ENCODE peak calls at places on chromosomes 12 and 14, in eight cellular contexts. One of them, this sample, is unnamed.
A peak's percentile ranks its signal among the peaks of the same experiment; 100 is the strongest.

GRCh38 chr14:58572092-58572853 is 65.5 kb upstream of the DACT1 start:
- DNase-seq in glutamatergic neuron: no peak
- DNase-seq in AG10803: peak; percentile 50
- DNase-seq in adrenal gland: no peak
- DNase-seq in progenitor cell of endocrine pancreas: no peak
- DNase-seq in A549: peak; percentile 13
- DNase-seq in cardiac muscle cell: peak; percentile 35
- DNase-seq in choroid plexus epithelial cell: peak; percentile 74
- DNase-seq in this sample: no peak

GRCh38 chr14:50527970-50528369 is 4.4 kb downstream of the MAP4K5 start:
- DNase-seq in glutamatergic neuron: no peak
- DNase-seq in AG10803: peak; percentile 31
- DNase-seq in adrenal gland: no peak
- DNase-seq in progenitor cell of endocrine pancreas: no peak
- DNase-seq in A549: no peak
- DNase-seq in cardiac muscle cell: no peak
- DNase-seq in choroid plexus epithelial cell: peak; percentile 43
- DNase-seq in this sample: no peak

GRCh38 chr12:11657511-11657910 is 8.0 kb downstream of the ETV6 start:
- DNase-seq in glutamatergic neuron: no peak
- DNase-seq in AG10803: no peak
- DNase-seq in adrenal gland: no peak
- DNase-seq in progenitor cell of endocrine pancreas: no peak
- DNase-seq in A549: no peak
- DNase-seq in cardiac muscle cell: no peak
- DNase-seq in choroid plexus epithelial cell: no peak
- DNase-seq in this sample: no peak

GRCh38 chr12:79441534-79441933 is 249.2 kb downstream of the PAWR start:
- DNase-seq in glutamatergic neuron: no peak
- DNase-seq in AG10803: no peak
- DNase-seq in adrenal gland: no peak
- DNase-seq in progenitor cell of endocrine pancreas: no peak
- DNase-seq in A549: no peak
- DNase-seq in cardiac muscle cell: no peak
- DNase-seq in choroid plexus epithelial cell: peak; percentile 56
- DNase-seq in this sample: no peak

GRCh38 chr14:76958020-76958965 is 70.2 kb downstream of the IRF2BPL start:
- DNase-seq in glutamatergic neuron: no peak
- DNase-seq in AG10803: no peak
- DNase-seq in adrenal gland: no peak
- DNase-seq in progenitor cell of endocrine pancreas: no peak
- DNase-seq in A549: no peak
- DNase-seq in cardiac muscle cell: no peak
- DNase-seq in choroid plexus epithelial cell: no peak
- DNase-seq in this sample: no peak

GRCh38 chr12:123037791-123038190 is 57.3 kb downstream of the ARL6IP4 start:
- DNase-seq in glutamatergic neuron: no peak
- DNase-seq in AG10803: no peak
- DNase-seq in adrenal gland: no peak
- DNase-seq in progenitor cell of endocrine pancreas: no peak
- DNase-seq in A549: no peak
- DNase-seq in cardiac muscle cell: no peak
- DNase-seq in choroid plexus epithelial cell: no peak
- DNase-seq in this sample: no peak

GRCh38 chr14:62800577-62800976 is 244.7 kb downstream of the KCNH5 start:
- DNase-seq in glutamatergic neuron: no peak
- DNase-seq in AG10803: no peak
- DNase-seq in adrenal gland: no peak
- DNase-seq in progenitor cell of endocrine pancreas: no peak
- DNase-seq in A549: peak; percentile 7
- DNase-seq in cardiac muscle cell: no peak
- DNase-seq in choroid plexus epithelial cell: no peak
- DNase-seq in this sample: no peak

GRCh38 chr12:132317233-132317938 is 12.0 kb downstream of the GALNT9 start:
- DNase-seq in glutamatergic neuron: peak; percentile 2
- DNase-seq in AG10803: no peak
- DNase-seq in adrenal gland: no peak
- DNase-seq in progenitor cell of endocrine pancreas: no peak
- DNase-seq in A549: no peak
- DNase-seq in cardiac muscle cell: no peak
- DNase-seq in choroid plexus epithelial cell: no peak
- DNase-seq in this sample: no peak

GRCh38 chr14:20754308-20754707 is 8.6 kb downstream of the EDDM3A start:
- DNase-seq in glutamatergic neuron: no peak
- DNase-seq in AG10803: no peak
- DNase-seq in adrenal gland: no peak
- DNase-seq in progenitor cell of endocrine pancreas: no peak
- DNase-seq in A549: no peak
- DNase-seq in cardiac muscle cell: no peak
- DNase-seq in choroid plexus epithelial cell: no peak
- DNase-seq in this sample: no peak

GRCh38 chr14:38553586-38553985 is 297.7 kb upstream of the CLEC14A start:
- DNase-seq in glutamatergic neuron: no peak
- DNase-seq in AG10803: peak; percentile 88
- DNase-seq in adrenal gland: no peak
- DNase-seq in progenitor cell of endocrine pancreas: no peak
- DNase-seq in A549: no peak
- DNase-seq in cardiac muscle cell: peak; percentile 35
- DNase-seq in choroid plexus epithelial cell: peak; percentile 44
- DNase-seq in this sample: no peak

GRCh38 chr14:88233915-88234314 is 89.2 kb downstream of the KCNK10 start:
- DNase-seq in glutamatergic neuron: no peak
- DNase-seq in AG10803: no peak
- DNase-seq in adrenal gland: peak; percentile 26
- DNase-seq in progenitor cell of endocrine pancreas: no peak
- DNase-seq in A549: peak; percentile 48
- DNase-seq in cardiac muscle cell: peak; percentile 28
- DNase-seq in choroid plexus epithelial cell: peak; percentile 0
- DNase-seq in this sample: no peak

GRCh38 chr12:12636641-12637040 is 25.0 kb downstream of the CREBL2 start:
- DNase-seq in glutamatergic neuron: no peak
- DNase-seq in AG10803: no peak
- DNase-seq in adrenal gland: no peak
- DNase-seq in progenitor cell of endocrine pancreas: no peak
- DNase-seq in A549: no peak
- DNase-seq in cardiac muscle cell: no peak
- DNase-seq in choroid plexus epithelial cell: no peak
- DNase-seq in this sample: no peak

GRCh38 chr14:24271134-24271833 is at the start of gene RABGGTA:
- DNase-seq in glutamatergic neuron: peak; percentile 90
- DNase-seq in AG10803: peak; percentile 86
- DNase-seq in adrenal gland: peak; percentile 86
- DNase-seq in progenitor cell of endocrine pancreas: peak; percentile 85
- DNase-seq in A549: peak; percentile 93
- DNase-seq in cardiac muscle cell: peak; percentile 92
- DNase-seq in choroid plexus epithelial cell: peak; percentile 90
- DNase-seq in this sample: peak; percentile 95

GRCh38 chr12:7638064-7638763 is 27.5 kb downstream of the APOBEC1 start:
- DNase-seq in glutamatergic neuron: no peak
- DNase-seq in AG10803: no peak
- DNase-seq in adrenal gland: peak; percentile 7
- DNase-seq in progenitor cell of endocrine pancreas: no peak
- DNase-seq in A549: no peak
- DNase-seq in cardiac muscle cell: no peak
- DNase-seq in choroid plexus epithelial cell: peak; percentile 6
- DNase-seq in this sample: no peak

GRCh38 chr14:96793547-96793946 is 3.6 kb upstream of the VRK1 start:
- DNase-seq in glutamatergic neuron: no peak
- DNase-seq in AG10803: no peak
- DNase-seq in adrenal gland: no peak
- DNase-seq in progenitor cell of endocrine pancreas: no peak
- DNase-seq in A549: no peak
- DNase-seq in cardiac muscle cell: no peak
- DNase-seq in choroid plexus epithelial cell: no peak
- DNase-seq in this sample: no peak

GRCh38 chr14:86794689-86795088 is 1198.3 kb downstream of the GALC start:
- DNase-seq in glutamatergic neuron: no peak
- DNase-seq in AG10803: no peak
- DNase-seq in adrenal gland: no peak
- DNase-seq in progenitor cell of endocrine pancreas: no peak
- DNase-seq in A549: no peak
- DNase-seq in cardiac muscle cell: no peak
- DNase-seq in choroid plexus epithelial cell: no peak
- DNase-seq in this sample: no peak

GRCh38 chr12:12019881-12020280 is 50.9 kb upstream of the BCL2L14 start:
- DNase-seq in glutamatergic neuron: no peak
- DNase-seq in AG10803: no peak
- DNase-seq in adrenal gland: no peak
- DNase-seq in progenitor cell of endocrine pancreas: no peak
- DNase-seq in A549: no peak
- DNase-seq in cardiac muscle cell: no peak
- DNase-seq in choroid plexus epithelial cell: no peak
- DNase-seq in this sample: peak; percentile 25

GRCh38 chr12:913919-914718 is 35.4 kb downstream of the RAD52 start:
- DNase-seq in glutamatergic neuron: no peak
- DNase-seq in AG10803: peak; percentile 53
- DNase-seq in adrenal gland: no peak
- DNase-seq in progenitor cell of endocrine pancreas: no peak
- DNase-seq in A549: no peak
- DNase-seq in cardiac muscle cell: peak; percentile 18
- DNase-seq in choroid plexus epithelial cell: peak; percentile 77
- DNase-seq in this sample: no peak

GRCh38 chr12:109910969-109911348 is 10.9 kb downstream of the TCHP start:
- DNase-seq in glutamatergic neuron: peak; percentile 75
- DNase-seq in AG10803: peak; percentile 12
- DNase-seq in adrenal gland: no peak
- DNase-seq in progenitor cell of endocrine pancreas: no peak
- DNase-seq in A549: peak; percentile 83
- DNase-seq in cardiac muscle cell: peak; percentile 27
- DNase-seq in choroid plexus epithelial cell: peak; percentile 60
- DNase-seq in this sample: no peak

GRCh38 chr12:109827080-109827479 is 6.1 kb downstream of the TRPV4 start:
- DNase-seq in glutamatergic neuron: no peak
- DNase-seq in AG10803: no peak
- DNase-seq in adrenal gland: no peak
- DNase-seq in progenitor cell of endocrine pancreas: no peak
- DNase-seq in A549: no peak
- DNase-seq in cardiac muscle cell: no peak
- DNase-seq in choroid plexus epithelial cell: no peak
- DNase-seq in this sample: no peak

GRCh38 chr14:33586806-33587205 is 364.1 kb downstream of the EGLN3 start:
- DNase-seq in glutamatergic neuron: no peak
- DNase-seq in AG10803: no peak
- DNase-seq in adrenal gland: no peak
- DNase-seq in progenitor cell of endocrine pancreas: no peak
- DNase-seq in A549: no peak
- DNase-seq in cardiac muscle cell: no peak
- DNase-seq in choroid plexus epithelial cell: no peak
- DNase-seq in this sample: no peak

GRCh38 chr14:97057238-97057637 is 260.1 kb downstream of the VRK1 start:
- DNase-seq in glutamatergic neuron: no peak
- DNase-seq in AG10803: no peak
- DNase-seq in adrenal gland: no peak
- DNase-seq in progenitor cell of endocrine pancreas: no peak
- DNase-seq in A549: no peak
- DNase-seq in cardiac muscle cell: no peak
- DNase-seq in choroid plexus epithelial cell: no peak
- DNase-seq in this sample: no peak

GRCh38 chr12:109717390-109718357 is 4.0 kb downstream of the FAM222A start:
- DNase-seq in glutamatergic neuron: no peak
- DNase-seq in AG10803: no peak
- DNase-seq in adrenal gland: peak; percentile 80
- DNase-seq in progenitor cell of endocrine pancreas: no peak
- DNase-seq in A549: no peak
- DNase-seq in cardiac muscle cell: no peak
- DNase-seq in choroid plexus epithelial cell: no peak
- DNase-seq in this sample: no peak

GRCh38 chr14:105200074-105200473 is 19.0 kb upstream of the NUDT14 start:
- DNase-seq in glutamatergic neuron: no peak
- DNase-seq in AG10803: no peak
- DNase-seq in adrenal gland: no peak
- DNase-seq in progenitor cell of endocrine pancreas: no peak
- DNase-seq in A549: no peak
- DNase-seq in cardiac muscle cell: no peak
- DNase-seq in choroid plexus epithelial cell: no peak
- DNase-seq in this sample: no peak
- TF ChIP-seq CTCF in glutamatergic neuron: no peak
- TF ChIP-seq CTCF in AG10803: no peak
- TF ChIP-seq CTCF in adrenal gland: no peak
- TF ChIP-seq CTCF in progenitor cell of endocrine pancreas: no peak
- TF ChIP-seq CTCF in A549: no peak
- TF ChIP-seq CTCF in cardiac muscle cell: no peak
- TF ChIP-seq CTCF in choroid plexus epithelial cell: peak; percentile 15
- TF ChIP-seq CTCF in this sample: no peak

GRCh38 chr12:124492879-124493808 is 74.3 kb downstream of the NCOR2 start:
- DNase-seq in glutamatergic neuron: no peak
- DNase-seq in AG10803: no peak
- DNase-seq in adrenal gland: no peak
- DNase-seq in progenitor cell of endocrine pancreas: no peak
- DNase-seq in A549: peak; percentile 33
- DNase-seq in cardiac muscle cell: no peak
- DNase-seq in choroid plexus epithelial cell: peak; percentile 27
- DNase-seq in this sample: no peak
- TF ChIP-seq CTCF in glutamatergic neuron: no peak
- TF ChIP-seq CTCF in AG10803: no peak
- TF ChIP-seq CTCF in adrenal gland: no peak
- TF ChIP-seq CTCF in progenitor cell of endocrine pancreas: no peak
- TF ChIP-seq CTCF in A549: no peak
- TF ChIP-seq CTCF in cardiac muscle cell: no peak
- TF ChIP-seq CTCF in choroid plexus epithelial cell: no peak
- TF ChIP-seq CTCF in this sample: no peak

GRCh38 chr12:70006619-70006973 is 181.6 kb downstream of the MYRFL start:
- DNase-seq in glutamatergic neuron: no peak
- DNase-seq in AG10803: no peak
- DNase-seq in adrenal gland: no peak
- DNase-seq in progenitor cell of endocrine pancreas: no peak
- DNase-seq in A549: no peak
- DNase-seq in cardiac muscle cell: no peak
- DNase-seq in choroid plexus epithelial cell: no peak
- DNase-seq in this sample: no peak

GRCh38 chr12:70008944-70009343 is 183.9 kb downstream of the MYRFL start:
- DNase-seq in glutamatergic neuron: no peak
- DNase-seq in AG10803: no peak
- DNase-seq in adrenal gland: no peak
- DNase-seq in progenitor cell of endocrine pancreas: no peak
- DNase-seq in A549: no peak
- DNase-seq in cardiac muscle cell: no peak
- DNase-seq in choroid plexus epithelial cell: no peak
- DNase-seq in this sample: no peak

GRCh38 chr12:70002912-70003255 is 177.9 kb downstream of the MYRFL start:
- DNase-seq in glutamatergic neuron: no peak
- DNase-seq in AG10803: no peak
- DNase-seq in adrenal gland: no peak
- DNase-seq in progenitor cell of endocrine pancreas: no peak
- DNase-seq in A549: no peak
- DNase-seq in cardiac muscle cell: no peak
- DNase-seq in choroid plexus epithelial cell: no peak
- DNase-seq in this sample: no peak

GRCh38 chr12:70007687-70008086 is 182.7 kb downstream of the MYRFL start:
- DNase-seq in glutamatergic neuron: no peak
- DNase-seq in AG10803: no peak
- DNase-seq in adrenal gland: no peak
- DNase-seq in progenitor cell of endocrine pancreas: no peak
- DNase-seq in A549: no peak
- DNase-seq in cardiac muscle cell: peak; percentile 22
- DNase-seq in choroid plexus epithelial cell: peak; percentile 25
- DNase-seq in this sample: no peak

GRCh38 chr12:70005864-70006618 is 181.0 kb downstream of the MYRFL start:
- DNase-seq in glutamatergic neuron: no peak
- DNase-seq in AG10803: no peak
- DNase-seq in adrenal gland: no peak
- DNase-seq in progenitor cell of endocrine pancreas: no peak
- DNase-seq in A549: no peak
- DNase-seq in cardiac muscle cell: no peak
- DNase-seq in choroid plexus epithelial cell: no peak
- DNase-seq in this sample: no peak
- TF ChIP-seq CTCF in glutamatergic neuron: no peak
- TF ChIP-seq CTCF in AG10803: no peak
- TF ChIP-seq CTCF in adrenal gland: no peak
- TF ChIP-seq CTCF in progenitor cell of endocrine pancreas: no peak
- TF ChIP-seq CTCF in A549: no peak
- TF ChIP-seq CTCF in cardiac muscle cell: no peak
- TF ChIP-seq CTCF in choroid plexus epithelial cell: no peak
- TF ChIP-seq CTCF in this sample: no peak

GRCh38 chr12:120457133-120457532 is 10.9 kb downstream of the GATC start:
- DNase-seq in glutamatergic neuron: no peak
- DNase-seq in AG10803: no peak
- DNase-seq in adrenal gland: no peak
- DNase-seq in progenitor cell of endocrine pancreas: no peak
- DNase-seq in A549: peak; percentile 45
- DNase-seq in cardiac muscle cell: no peak
- DNase-seq in choroid plexus epithelial cell: peak; percentile 13
- DNase-seq in this sample: no peak
- TF ChIP-seq CTCF in glutamatergic neuron: peak; percentile 25
- TF ChIP-seq CTCF in AG10803: peak; percentile 39
- TF ChIP-seq CTCF in adrenal gland: no peak
- TF ChIP-seq CTCF in progenitor cell of endocrine pancreas: peak; percentile 47
- TF ChIP-seq CTCF in A549: peak; percentile 32
- TF ChIP-seq CTCF in cardiac muscle cell: peak; percentile 31
- TF ChIP-seq CTCF in choroid plexus epithelial cell: peak; percentile 43
- TF ChIP-seq CTCF in this sample: peak; percentile 26

This sample was measured in osteocyte.